ENCODE peak calls at places on chromosomes 1 and 21, in seven cellular contexts. One of them, this sample, is unnamed.

GRCh38 chr1:186958520-186958919 is 129.8 kb downstream of the PLA2G4A start:
- DNase-seq in right cardiac atrium: no peak
- DNase-seq in BE2C: no peak
- DNase-seq in SW480: no peak
- DNase-seq in GM18507: no peak
- DNase-seq in posterior vena cava: no peak
- DNase-seq in naive B cell: no peak
- DNase-seq in this sample: no peak

GRCh38 chr1:229895605-229896004 is 171.4 kb upstream of the GALNT2 start:
- DNase-seq in right cardiac atrium: no peak
- DNase-seq in BE2C: no peak
- DNase-seq in SW480: no peak
- DNase-seq in GM18507: no peak
- DNase-seq in posterior vena cava: no peak
- DNase-seq in naive B cell: no peak
- DNase-seq in this sample: no peak

GRCh38 chr21:37079211-37079824 is 6.3 kb downstream of the TTC3 start:
- DNase-seq in right cardiac atrium: no peak
- DNase-seq in BE2C: no peak
- DNase-seq in SW480: no peak
- DNase-seq in GM18507: no peak
- DNase-seq in posterior vena cava: no peak
- DNase-seq in naive B cell: peak
- DNase-seq in this sample: no peak

GRCh38 chr1:4001461-4001860 is 101.4 kb upstream of the C1orf174 start:
- DNase-seq in right cardiac atrium: no peak
- DNase-seq in BE2C: no peak
- DNase-seq in SW480: no peak
- DNase-seq in GM18507: no peak
- DNase-seq in posterior vena cava: peak
- DNase-seq in naive B cell: no peak
- DNase-seq in this sample: no peak

GRCh38 chr1:194227157-194227556 is 1040.7 kb upstream of the B3GALT2 start:
- DNase-seq in right cardiac atrium: no peak
- DNase-seq in BE2C: no peak
- DNase-seq in SW480: no peak
- DNase-seq in GM18507: no peak
- DNase-seq in posterior vena cava: no peak
- DNase-seq in naive B cell: no peak
- DNase-seq in this sample: no peak

GRCh38 chr1:41466146-41466545 is 18.3 kb downstream of the EDN2 start:
- DNase-seq in right cardiac atrium: no peak
- DNase-seq in BE2C: no peak
- DNase-seq in SW480: no peak
- DNase-seq in GM18507: no peak
- DNase-seq in posterior vena cava: peak
- DNase-seq in naive B cell: no peak
- DNase-seq in this sample: no peak

GRCh38 chr1:26110731-26111529 is 694 bp upstream of the PDIK1L start:
- DNase-seq in right cardiac atrium: peak
- DNase-seq in BE2C: peak
- DNase-seq in SW480: peak
- DNase-seq in GM18507: peak
- DNase-seq in posterior vena cava: peak
- DNase-seq in naive B cell: peak
- DNase-seq in this sample: peak

GRCh38 chr1:8083739-8084484 is 57.8 kb upstream of the ERRFI1 start:
- DNase-seq in right cardiac atrium: no peak
- DNase-seq in BE2C: no peak
- DNase-seq in SW480: no peak
- DNase-seq in GM18507: no peak
- DNase-seq in posterior vena cava: no peak
- DNase-seq in naive B cell: no peak
- DNase-seq in this sample: no peak

GRCh38 chr1:223704921-223705878 is 7.1 kb upstream of the CAPN2 start:
- DNase-seq in right cardiac atrium: no peak
- DNase-seq in BE2C: no peak
- DNase-seq in SW480: no peak
- DNase-seq in GM18507: no peak
- DNase-seq in posterior vena cava: no peak
- DNase-seq in naive B cell: no peak
- DNase-seq in this sample: no peak

GRCh38 chr1:12614402-12615165 is 3.4 kb downstream of the DHRS3 start:
- DNase-seq in right cardiac atrium: no peak
- DNase-seq in BE2C: no peak
- DNase-seq in SW480: no peak
- DNase-seq in GM18507: no peak
- DNase-seq in posterior vena cava: no peak
- DNase-seq in naive B cell: no peak
- DNase-seq in this sample: no peak

GRCh38 chr1:52551476-52552235 is 1.2 kb downstream of the TUT4 start:
- DNase-seq in right cardiac atrium: no peak
- DNase-seq in BE2C: peak
- DNase-seq in SW480: peak
- DNase-seq in GM18507: no peak
- DNase-seq in posterior vena cava: no peak
- DNase-seq in naive B cell: peak
- DNase-seq in this sample: no peak

GRCh38 chr1:179016694-179017382 is 8.9 kb upstream of the FAM20B start:
- DNase-seq in right cardiac atrium: peak
- DNase-seq in BE2C: peak
- DNase-seq in SW480: peak
- DNase-seq in GM18507: no peak
- DNase-seq in posterior vena cava: peak
- DNase-seq in naive B cell: no peak
- DNase-seq in this sample: no peak

GRCh38 chr1:180633092-180634045 is 1.5 kb downstream of the XPR1 start:
- DNase-seq in right cardiac atrium: no peak
- DNase-seq in BE2C: no peak
- DNase-seq in SW480: no peak
- DNase-seq in GM18507: no peak
- DNase-seq in posterior vena cava: no peak
- DNase-seq in naive B cell: no peak
- DNase-seq in this sample: no peak

GRCh38 chr1:38465463-38465862 is 394.1 kb downstream of the RRAGC start:
- DNase-seq in right cardiac atrium: no peak
- DNase-seq in BE2C: no peak
- DNase-seq in SW480: no peak
- DNase-seq in GM18507: no peak
- DNase-seq in posterior vena cava: no peak
- DNase-seq in naive B cell: no peak
- DNase-seq in this sample: no peak

GRCh38 chr1:41870076-41870562 is 48.6 kb downstream of the HIVEP3 start:
- DNase-seq in right cardiac atrium: no peak
- DNase-seq in BE2C: no peak
- DNase-seq in SW480: peak
- DNase-seq in GM18507: no peak
- DNase-seq in posterior vena cava: no peak
- DNase-seq in naive B cell: no peak
- DNase-seq in this sample: no peak

GRCh38 chr1:34843392-34844251 is 15.9 kb downstream of the SMIM12 start:
- DNase-seq in right cardiac atrium: no peak
- DNase-seq in BE2C: no peak
- DNase-seq in SW480: no peak
- DNase-seq in GM18507: no peak
- DNase-seq in posterior vena cava: peak
- DNase-seq in naive B cell: no peak
- DNase-seq in this sample: no peak

GRCh38 chr1:74053407-74053806 is 144.6 kb downstream of the LRRIQ3 start:
- DNase-seq in right cardiac atrium: no peak
- DNase-seq in BE2C: no peak
- DNase-seq in SW480: no peak
- DNase-seq in GM18507: no peak
- DNase-seq in posterior vena cava: no peak
- DNase-seq in naive B cell: no peak
- DNase-seq in this sample: no peak

GRCh38 chr1:161044535-161044907 is 1.3 kb downstream of the USF1 start:
- DNase-seq in right cardiac atrium: no peak
- DNase-seq in BE2C: no peak
- DNase-seq in SW480: no peak
- DNase-seq in GM18507: no peak
- DNase-seq in posterior vena cava: no peak
- DNase-seq in naive B cell: no peak
- DNase-seq in this sample: no peak

GRCh38 chr1:30749691-30750583 is 7.6 kb downstream of the LAPTM5 start:
- DNase-seq in right cardiac atrium: no peak
- DNase-seq in BE2C: no peak
- DNase-seq in SW480: no peak
- DNase-seq in GM18507: no peak
- DNase-seq in posterior vena cava: peak
- DNase-seq in naive B cell: peak
- DNase-seq in this sample: no peak

This sample was measured in H7.